ENCODE peak calls at places on chromosomes 1 and 21, in six cellular contexts. N is K562, J is GM12878, Z is SK-N-SH, K is HCT116, T is H1. L is an unnamed sample.

GRCh38 chr1:160135051-160135592 is 16.3 kb upstream of the ATP1A4 start:
- DNase-seq in N (no peak), Z (no peak), K (no peak), T (no peak), J (no peak), L (no peak)

GRCh38 chr1:170424346-170424745 is 107.6 kb upstream of the GORAB start:
- DNase-seq in J (no peak), K (no peak), N (no peak), Z (no peak), T (no peak), L (no peak)

GRCh38 chr1:110213143-110213540 is 3.0 kb downstream of the KCNC4 start:
- DNase-seq in N (no peak), J (no peak), K (no peak), T (no peak), Z (no peak), L (no peak)

GRCh38 chr1:15251807-15252546 is 5.0 kb downstream of the FHAD1 start:
- DNase-seq in N (no peak), K (no peak), T (no peak), Z (no peak), J (no peak), L (no peak)

GRCh38 chr1:90198616-90199015 is 203.7 kb downstream of the ZNF326 start:
- DNase-seq in K (no peak), J (no peak), N (no peak), Z (no peak), T (no peak), L (no peak)

GRCh38 chr21:34962586-34963222 is 86.4 kb downstream of the RUNX1 start:
- DNase-seq in J (no peak), T (no peak), K (no peak), N (no peak), Z (no peak), L (no peak)

GRCh38 chr1:2135425-2135824 is 59.1 kb downstream of the FAAP20 start:
- DNase-seq in K (no peak), Z (peak; percentile 69), T (no peak), J (no peak), N (no peak), L (peak; percentile 16)

GRCh38 chr1:230744382-230744781 is 2.8 kb upstream of the CAPN9 start:
- DNase-seq in Z (no peak), K (no peak), N (no peak), J (no peak), T (no peak), L (no peak)

GRCh38 chr1:220271706-220272046 is 577 bp downstream of the RAB3GAP2 start:
- DNase-seq in T (no peak), J (no peak), Z (peak; percentile 42), N (peak; percentile 72), K (peak; percentile 18), L (peak; percentile 16)

GRCh38 chr1:30929135-30929889 is 20.8 kb upstream of the SDC3 start:
- DNase-seq in J (no peak), N (peak; percentile 74), K (no peak), T (peak; percentile 25), Z (peak; percentile 70), L (peak; percentile 31)
- TF ChIP-seq JUND in J (no peak), N (peak; percentile 35), K (no peak), T (no peak), Z (no peak), L (no peak)

GRCh38 chr1:19010995-19011696 is 54.7 kb upstream of the IFFO2 start:
- DNase-seq in Z (no peak), J (peak; percentile 43), N (no peak), T (peak; percentile 69), K (peak; percentile 94), L (no peak)
- TF ChIP-seq JUND in Z (peak; percentile 89), J (no peak), N (no peak), T (no peak), K (peak; percentile 95), L (no peak)

DNA sequence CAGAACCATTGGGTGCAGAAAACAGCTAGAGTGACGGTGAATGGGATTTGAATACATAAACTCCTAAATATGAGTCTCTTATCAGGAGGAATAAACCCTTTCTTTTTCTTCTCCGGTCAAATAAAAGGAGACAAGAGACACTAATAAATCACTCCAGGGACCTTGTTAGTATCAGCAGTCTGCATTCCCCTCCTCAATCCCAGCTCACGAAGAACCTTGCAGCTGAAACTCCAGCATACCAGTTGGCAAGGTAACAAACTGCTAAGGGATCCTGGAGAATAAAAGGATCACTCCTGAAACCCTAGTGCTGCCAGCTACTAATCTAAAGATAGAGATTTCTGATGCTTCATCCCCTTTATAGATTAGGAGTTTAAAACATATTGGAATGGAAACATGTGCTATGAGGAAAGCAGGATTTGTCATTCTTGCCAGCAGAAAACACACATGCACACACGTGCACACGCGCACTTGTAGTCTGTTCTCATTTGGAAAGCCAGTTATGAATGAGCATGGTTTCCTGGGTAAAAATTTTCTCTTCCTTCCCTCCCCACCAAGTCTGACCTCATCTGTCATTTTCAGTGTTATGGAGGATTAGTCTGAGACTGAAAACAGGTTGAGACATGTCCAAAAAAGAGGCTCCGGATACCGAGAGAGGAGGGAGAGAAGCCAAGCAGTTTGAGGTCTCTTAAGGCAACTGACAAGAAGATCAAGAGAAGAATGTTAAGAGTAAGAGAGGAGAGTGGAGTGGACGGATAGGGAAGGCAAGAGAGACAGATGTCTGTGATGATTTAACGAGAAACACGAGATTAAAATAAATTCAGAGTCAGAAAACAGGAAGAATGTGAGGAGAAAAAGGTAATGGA is 10.9 kb downstream of the IER5 start:
- DNase-seq in T (no peak), N (no peak), J (peak; percentile 95), Z (no peak), K (no peak), L (no peak)
- TF ChIP-seq JUND in T (no peak), N (no peak), J (peak; percentile 88), Z (peak; percentile 65), K (no peak), L (no peak)

GRCh38 chr21:45153358-45154318 is 79.3 kb downstream of the ADARB1 start:
- DNase-seq in N (no peak), K (no peak), T (no peak), Z (no peak), J (no peak), L (no peak)

GRCh38 chr21:45150630-45151265 is 76.4 kb downstream of the ADARB1 start:
- DNase-seq in T (no peak), J (no peak), N (no peak), K (no peak), Z (no peak), L (no peak)

GRCh38 chr21:45149021-45149420 is 74.6 kb downstream of the ADARB1 start:
- DNase-seq in Z (no peak), N (no peak), T (no peak), K (no peak), J (no peak), L (no peak)

GRCh38 chr21:45152265-45152746 is 77.9 kb downstream of the ADARB1 start:
- DNase-seq in Z (no peak), J (no peak), N (peak; percentile 75), T (peak; percentile 25), K (no peak), L (no peak)

GRCh38 chr21:45151484-45152115 is 77.2 kb downstream of the ADARB1 start:
- DNase-seq in K (no peak), J (no peak), N (no peak), Z (no peak), T (no peak), L (no peak)
- TF ChIP-seq JUND in K (no peak), J (no peak), N (no peak), Z (no peak), T (no peak), L (no peak)

DNA sequence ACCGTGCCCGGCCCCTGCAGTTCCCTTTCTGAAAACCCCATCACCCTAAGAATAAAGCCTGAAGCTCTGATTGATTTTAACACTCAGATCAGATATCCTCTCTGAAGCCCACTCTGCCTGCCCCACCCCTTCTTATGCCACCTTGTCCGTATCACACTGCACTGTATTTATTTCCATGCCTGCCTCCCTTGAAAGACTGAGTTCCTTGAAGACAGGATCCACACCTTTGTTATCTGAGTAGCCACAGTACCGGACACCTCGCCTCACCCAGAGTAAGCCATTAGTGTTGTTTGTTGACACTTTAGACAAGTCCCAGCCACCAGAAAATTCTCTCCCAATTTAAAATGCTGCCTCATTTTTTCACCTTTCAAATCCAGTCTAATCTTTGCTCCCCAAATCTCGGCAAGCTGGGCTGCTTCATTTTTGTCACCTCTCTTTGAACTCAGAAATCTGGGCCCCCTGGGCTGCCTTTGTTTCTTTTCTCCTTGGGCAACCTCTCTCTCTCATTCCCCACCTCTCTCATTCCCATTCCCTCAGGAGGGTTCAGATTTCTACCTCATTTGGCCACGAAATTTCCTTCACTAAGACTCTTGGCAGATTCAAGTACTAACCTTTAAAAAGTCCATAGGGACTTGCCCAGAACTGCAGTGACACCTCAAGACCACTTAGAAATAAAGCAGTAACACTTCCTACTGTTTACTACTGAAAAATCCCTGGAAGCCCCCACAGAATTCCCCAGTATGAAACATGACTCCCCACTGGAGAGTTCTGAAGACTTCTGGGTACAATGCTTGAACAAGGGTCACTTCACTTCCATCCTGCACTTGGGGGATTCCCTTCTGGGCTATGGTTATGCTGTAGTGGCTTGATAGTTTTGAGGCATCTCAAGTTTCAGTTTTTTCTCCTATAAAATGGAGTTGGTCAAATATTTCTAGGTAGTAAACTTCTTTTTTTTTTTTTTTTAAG is 8.7 kb upstream of the PPP1R15B start:
- DNase-seq in K (no peak), Z (no peak), J (no peak), N (no peak), T (no peak), L (no peak)
- TF ChIP-seq JUND in K (no peak), Z (no peak), J (no peak), N (no peak), T (no peak), L (no peak)

DNA sequence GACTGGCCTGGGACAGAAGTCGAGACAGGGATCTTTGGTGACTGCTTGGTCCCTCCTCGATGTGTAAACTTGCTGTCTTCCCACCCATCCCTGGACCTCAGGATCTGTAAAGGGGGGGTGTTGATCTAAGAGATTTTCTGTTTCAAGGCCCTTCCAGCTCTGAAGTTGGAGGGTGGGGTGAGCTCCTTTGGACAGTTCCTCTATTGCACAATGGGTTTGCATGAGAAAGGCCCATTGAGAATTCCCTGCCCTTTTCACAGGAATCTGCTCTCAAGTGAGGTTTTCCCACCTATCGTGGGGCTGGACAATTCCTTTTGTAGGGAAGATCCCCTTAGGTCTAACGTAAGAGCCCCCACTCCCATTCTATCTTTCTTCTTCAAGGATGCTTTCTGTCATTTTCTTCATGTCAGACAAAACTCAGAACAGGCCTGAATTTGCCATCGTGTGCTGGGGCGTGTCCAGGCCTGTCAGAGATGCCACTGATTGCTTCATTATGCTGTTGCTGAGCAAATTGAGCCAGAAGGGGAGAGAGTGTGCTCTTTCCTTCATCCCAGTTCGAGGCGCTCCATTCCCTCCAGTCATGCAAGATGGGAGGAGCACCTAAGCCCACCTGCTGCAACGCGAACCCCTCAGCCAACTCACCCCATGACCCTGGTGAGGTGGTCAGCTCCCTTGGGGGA is 149.9 kb upstream of the IGSF21 start:
- DNase-seq in T (no peak), N (no peak), K (no peak), J (no peak), Z (no peak), L (no peak)
- TF ChIP-seq JUND in T (no peak), N (no peak), K (no peak), J (no peak), Z (no peak), L (no peak)

L was measured in T47D.